ENCODE peak calls at places on chromosomes 7 and 10, in eight cellular contexts. One of them, this sample, is unnamed.

GRCh38 chr10:115417585-115418265 is 324.6 kb downstream of the ATRNL1 start:
- DNase-seq in RWPE2: no peak
- DNase-seq in fibroblast of lung: peak; percentile 44
- DNase-seq in SJCRH30: peak; percentile 47
- DNase-seq in IMR-90: peak; percentile 37
- DNase-seq in aorta: peak; percentile 18
- DNase-seq in GM23338: peak; percentile 89
- DNase-seq in lung: no peak
- DNase-seq in this sample: peak; percentile 20

GRCh38 chr7:3598855-3599254 is 297.8 kb downstream of the SDK1 start:
- DNase-seq in fibroblast of lung: no peak
- DNase-seq in SJCRH30: no peak
- DNase-seq in GM23338: no peak
- DNase-seq in lung: no peak
- DNase-seq in aorta: no peak
- DNase-seq in IMR-90: no peak
- DNase-seq in RWPE2: no peak
- DNase-seq in this sample: no peak

GRCh38 chr7:4856336-4857056 is 5.3 kb downstream of the PAPOLB start:
- DNase-seq in IMR-90: no peak
- DNase-seq in GM23338: no peak
- DNase-seq in RWPE2: no peak
- DNase-seq in aorta: no peak
- DNase-seq in fibroblast of lung: no peak
- DNase-seq in SJCRH30: no peak
- DNase-seq in lung: no peak
- DNase-seq in this sample: no peak

GRCh38 chr7:5234852-5235831 is 45.1 kb downstream of the WIPI2 start:
- DNase-seq in IMR-90: peak; percentile 16
- DNase-seq in fibroblast of lung: peak; percentile 32
- DNase-seq in RWPE2: no peak
- DNase-seq in SJCRH30: no peak
- DNase-seq in lung: no peak
- DNase-seq in aorta: no peak
- DNase-seq in GM23338: no peak
- DNase-seq in this sample: peak; percentile 38

GRCh38 chr10:44293842-44294241 is 91.1 kb downstream of the CXCL12 start:
- DNase-seq in aorta: peak; percentile 76
- DNase-seq in fibroblast of lung: peak; percentile 85
- DNase-seq in GM23338: no peak
- DNase-seq in SJCRH30: no peak
- DNase-seq in RWPE2: no peak
- DNase-seq in lung: peak; percentile 81
- DNase-seq in IMR-90: peak; percentile 92
- DNase-seq in this sample: no peak

GRCh38 chr10:12484945-12485805 is 135.8 kb downstream of the CAMK1D start:
- DNase-seq in aorta: peak; percentile 76
- DNase-seq in fibroblast of lung: no peak
- DNase-seq in IMR-90: no peak
- DNase-seq in SJCRH30: no peak
- DNase-seq in RWPE2: no peak
- DNase-seq in lung: no peak
- DNase-seq in GM23338: peak; percentile 41
- DNase-seq in this sample: no peak

GRCh38 chr7:81846398-81846797 is 76.6 kb upstream of the HGF start:
- DNase-seq in fibroblast of lung: peak; percentile 40
- DNase-seq in GM23338: no peak
- DNase-seq in IMR-90: peak; percentile 74
- DNase-seq in lung: no peak
- DNase-seq in RWPE2: no peak
- DNase-seq in SJCRH30: no peak
- DNase-seq in aorta: peak; percentile 41
- DNase-seq in this sample: peak; percentile 80

GRCh38 chr7:45927724-45928123 is 6.7 kb upstream of the IGFBP3 start:
- DNase-seq in fibroblast of lung: no peak
- DNase-seq in IMR-90: no peak
- DNase-seq in RWPE2: no peak
- DNase-seq in lung: no peak
- DNase-seq in aorta: no peak
- DNase-seq in SJCRH30: no peak
- DNase-seq in GM23338: no peak
- DNase-seq in this sample: no peak

GRCh38 chr10:84308481-84309304 is 19.7 kb upstream of the CCSER2 start:
- DNase-seq in RWPE2: no peak
- DNase-seq in SJCRH30: no peak
- DNase-seq in IMR-90: peak; percentile 92
- DNase-seq in fibroblast of lung: peak; percentile 91
- DNase-seq in lung: no peak
- DNase-seq in aorta: peak; percentile 65
- DNase-seq in GM23338: no peak
- DNase-seq in this sample: peak; percentile 35

GRCh38 chr10:10591682-10592412 is 425.8 kb upstream of the CELF2 start:
- DNase-seq in GM23338: no peak
- DNase-seq in IMR-90: no peak
- DNase-seq in RWPE2: no peak
- DNase-seq in fibroblast of lung: no peak
- DNase-seq in SJCRH30: no peak
- DNase-seq in lung: no peak
- DNase-seq in aorta: no peak
- DNase-seq in this sample: no peak

GRCh38 chr10:62454696-62455451 is 80.7 kb downstream of the ZNF365 start:
- DNase-seq in GM23338: no peak
- DNase-seq in aorta: no peak
- DNase-seq in SJCRH30: peak; percentile 64
- DNase-seq in IMR-90: peak; percentile 56
- DNase-seq in RWPE2: no peak
- DNase-seq in lung: peak; percentile 31
- DNase-seq in fibroblast of lung: peak; percentile 91
- DNase-seq in this sample: peak; percentile 78

GRCh38 chr7:70599446-70600190 is 532.3 kb upstream of the GALNT17 start:
- DNase-seq in lung: no peak
- DNase-seq in IMR-90: no peak
- DNase-seq in RWPE2: no peak
- DNase-seq in aorta: no peak
- DNase-seq in fibroblast of lung: no peak
- DNase-seq in GM23338: peak; percentile 40
- DNase-seq in SJCRH30: no peak
- DNase-seq in this sample: no peak

GRCh38 chr7:16055263-16055976 is 365.9 kb downstream of the CRPPA start:
- DNase-seq in SJCRH30: no peak
- DNase-seq in IMR-90: no peak
- DNase-seq in lung: no peak
- DNase-seq in GM23338: no peak
- DNase-seq in fibroblast of lung: no peak
- DNase-seq in aorta: no peak
- DNase-seq in RWPE2: no peak
- DNase-seq in this sample: no peak

GRCh38 chr10:86535057-86535882 is 13.7 kb upstream of the WAPL start:
- DNase-seq in lung: peak; percentile 83
- DNase-seq in GM23338: peak; percentile 86
- DNase-seq in IMR-90: no peak
- DNase-seq in SJCRH30: no peak
- DNase-seq in RWPE2: no peak
- DNase-seq in aorta: peak; percentile 82
- DNase-seq in fibroblast of lung: peak; percentile 23
- DNase-seq in this sample: peak; percentile 75

GRCh38 chr7:22223841-22224240 is 133.1 kb downstream of the RAPGEF5 start:
- DNase-seq in lung: no peak
- DNase-seq in IMR-90: no peak
- DNase-seq in SJCRH30: no peak
- DNase-seq in GM23338: no peak
- DNase-seq in fibroblast of lung: peak; percentile 25
- DNase-seq in aorta: no peak
- DNase-seq in RWPE2: no peak
- DNase-seq in this sample: no peak

GRCh38 chr10:120931423-120931822 is 80.3 kb downstream of the WDR11 start:
- DNase-seq in fibroblast of lung: no peak
- DNase-seq in GM23338: no peak
- DNase-seq in aorta: no peak
- DNase-seq in SJCRH30: no peak
- DNase-seq in lung: no peak
- DNase-seq in RWPE2: no peak
- DNase-seq in IMR-90: no peak
- DNase-seq in this sample: no peak

GRCh38 chr7:66306243-66306642 is 101.1 kb downstream of the TPST1 start:
- DNase-seq in lung: peak; percentile 32
- DNase-seq in RWPE2: no peak
- DNase-seq in aorta: no peak
- DNase-seq in fibroblast of lung: peak; percentile 39
- DNase-seq in GM23338: no peak
- DNase-seq in IMR-90: peak; percentile 15
- DNase-seq in SJCRH30: no peak
- DNase-seq in this sample: no peak

GRCh38 chr10:8278099-8278498 is 223.6 kb downstream of the GATA3 start:
- DNase-seq in GM23338: no peak
- DNase-seq in IMR-90: no peak
- DNase-seq in aorta: no peak
- DNase-seq in SJCRH30: no peak
- DNase-seq in lung: no peak
- DNase-seq in fibroblast of lung: no peak
- DNase-seq in RWPE2: no peak
- DNase-seq in this sample: no peak

GRCh38 chr10:48470893-48471805 is 133.7 kb downstream of the ARHGAP22 start:
- DNase-seq in GM23338: no peak
- DNase-seq in SJCRH30: no peak
- DNase-seq in RWPE2: peak; percentile 83
- DNase-seq in IMR-90: peak; percentile 68
- DNase-seq in fibroblast of lung: peak; percentile 63
- DNase-seq in aorta: no peak
- DNase-seq in lung: no peak
- DNase-seq in this sample: peak; percentile 56

GRCh38 chr10:22022257-22023051 is 18.9 kb upstream of the DNAJC1 start:
- DNase-seq in SJCRH30: no peak
- DNase-seq in RWPE2: no peak
- DNase-seq in aorta: no peak
- DNase-seq in IMR-90: no peak
- DNase-seq in fibroblast of lung: no peak
- DNase-seq in lung: peak; percentile 39
- DNase-seq in GM23338: no peak
- DNase-seq in this sample: no peak

GRCh38 chr10:21329995-21330627 is 195.4 kb downstream of the SKIDA1 start:
- DNase-seq in RWPE2: no peak
- DNase-seq in GM23338: no peak
- DNase-seq in IMR-90: peak; percentile 92
- DNase-seq in aorta: peak; percentile 61
- DNase-seq in lung: peak; percentile 57
- DNase-seq in fibroblast of lung: peak; percentile 85
- DNase-seq in SJCRH30: peak; percentile 40
- DNase-seq in this sample: peak; percentile 89

GRCh38 chr10:114905450-114905849 is 32.5 kb upstream of the TRUB1 start:
- DNase-seq in IMR-90: peak; percentile 16
- DNase-seq in aorta: no peak
- DNase-seq in lung: no peak
- DNase-seq in SJCRH30: no peak
- DNase-seq in RWPE2: no peak
- DNase-seq in GM23338: no peak
- DNase-seq in fibroblast of lung: peak; percentile 86
- DNase-seq in this sample: peak; percentile 22

GRCh38 chr7:143383642-143383957 is 2.5 kb downstream of the ZYX start:
- DNase-seq in lung: no peak
- DNase-seq in fibroblast of lung: no peak
- DNase-seq in IMR-90: no peak
- DNase-seq in aorta: no peak
- DNase-seq in RWPE2: no peak
- DNase-seq in GM23338: no peak
- DNase-seq in SJCRH30: no peak
- DNase-seq in this sample: peak; percentile 20

GRCh38 chr7:101173752-101174244 is 6.3 kb downstream of the NAT16 start:
- DNase-seq in lung: peak; percentile 34
- DNase-seq in fibroblast of lung: no peak
- DNase-seq in SJCRH30: no peak
- DNase-seq in RWPE2: no peak
- DNase-seq in IMR-90: no peak
- DNase-seq in aorta: no peak
- DNase-seq in GM23338: peak; percentile 91
- DNase-seq in this sample: peak; percentile 78

GRCh38 chr7:76191783-76192240 is 9.9 kb upstream of the SRRM3 start:
- DNase-seq in RWPE2: no peak
- DNase-seq in aorta: no peak
- DNase-seq in lung: no peak
- DNase-seq in SJCRH30: peak; percentile 58
- DNase-seq in IMR-90: peak; percentile 49
- DNase-seq in GM23338: peak; percentile 93
- DNase-seq in fibroblast of lung: peak; percentile 45
- DNase-seq in this sample: peak; percentile 35

DNA sequence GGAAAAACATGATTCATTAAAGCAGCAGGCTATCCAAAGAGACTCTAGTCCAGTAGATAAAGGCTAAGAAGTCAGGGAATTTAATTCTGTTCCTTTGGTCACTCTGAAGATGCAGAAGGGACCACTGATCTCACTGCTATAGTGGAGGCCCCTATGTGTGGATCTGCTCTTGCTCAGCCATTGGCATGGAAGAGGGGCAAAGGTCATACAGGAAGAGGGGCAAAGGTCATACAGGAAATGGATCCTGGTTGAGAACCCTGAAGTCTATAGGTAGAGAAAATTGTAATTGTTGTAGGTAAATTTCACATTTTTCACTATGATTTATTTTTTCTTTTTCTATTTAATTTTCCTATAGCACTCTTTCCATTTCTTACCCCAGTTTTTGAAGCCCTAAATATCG is 21.6 kb downstream of the OR2AE1 start:
- DNase-seq in lung: no peak
- DNase-seq in IMR-90: no peak
- DNase-seq in RWPE2: no peak
- DNase-seq in fibroblast of lung: no peak
- DNase-seq in GM23338: no peak
- DNase-seq in SJCRH30: no peak
- DNase-seq in aorta: no peak
- DNase-seq in this sample: no peak
- H3K27me3 ChIP-seq in lung: no peaks in the 10 kb centered on the region
- H3K27me3 ChIP-seq in IMR-90: no peaks in the 10 kb centered on the region
- H3K27me3 ChIP-seq in RWPE2: no peaks in the 10 kb centered on the region
- H3K27me3 ChIP-seq in fibroblast of lung: peaks cover 10% of the 10 kb centered on the region
- H3K27me3 ChIP-seq in GM23338: no peaks in the 10 kb centered on the region
- H3K27me3 ChIP-seq in SJCRH30: no peaks in the 10 kb centered on the region
- H3K27me3 ChIP-seq in aorta: no peaks in the 10 kb centered on the region
- H3K27me3 ChIP-seq in this sample: peaks cover 38% of the 10 kb centered on the region

GRCh38 chr10:16717617-16718395 is 99.4 kb downstream of the RSU1 start:
- DNase-seq in GM23338: no peak
- DNase-seq in IMR-90: peak; percentile 76
- DNase-seq in fibroblast of lung: peak; percentile 81
- DNase-seq in aorta: no peak
- DNase-seq in lung: no peak
- DNase-seq in SJCRH30: no peak
- DNase-seq in RWPE2: no peak
- DNase-seq in this sample: peak; percentile 87
- H3K4me3 ChIP-seq in GM23338: no peak overlapping the region
- H3K4me3 ChIP-seq in IMR-90: no peak overlapping the region
- H3K4me3 ChIP-seq in fibroblast of lung: no peak overlapping the region
- H3K4me3 ChIP-seq in aorta: peak overlapping the region; percentile 6
- H3K4me3 ChIP-seq in lung: no peak overlapping the region
- H3K4me3 ChIP-seq in SJCRH30: no peak overlapping the region
- H3K4me3 ChIP-seq in RWPE2: no peak overlapping the region
- H3K4me3 ChIP-seq in this sample: peak overlapping the region; percentile 39

GRCh38 chr7:107180378-107180777 is 11.6 kb downstream of the HBP1 start:
- DNase-seq in SJCRH30: peak; percentile 57
- DNase-seq in RWPE2: no peak
- DNase-seq in IMR-90: peak; percentile 88
- DNase-seq in aorta: no peak
- DNase-seq in GM23338: no peak
- DNase-seq in fibroblast of lung: peak; percentile 69
- DNase-seq in lung: peak; percentile 41
- DNase-seq in this sample: peak; percentile 62
- H3K27me3 ChIP-seq in SJCRH30: no peaks in the 10 kb centered on the region
- H3K27me3 ChIP-seq in RWPE2: no peaks in the 10 kb centered on the region
- H3K27me3 ChIP-seq in IMR-90: no peaks in the 10 kb centered on the region
- H3K27me3 ChIP-seq in aorta: no peaks in the 10 kb centered on the region
- H3K27me3 ChIP-seq in GM23338: no peaks in the 10 kb centered on the region
- H3K27me3 ChIP-seq in fibroblast of lung: no peaks in the 10 kb centered on the region
- H3K27me3 ChIP-seq in lung: no peaks in the 10 kb centered on the region
- H3K27me3 ChIP-seq in this sample: no peaks in the 10 kb centered on the region

GRCh38 chr10:97321807-97322195 is 2.7 kb downstream of the FRAT1 start:
- DNase-seq in aorta: no peak
- DNase-seq in SJCRH30: peak; percentile 17
- DNase-seq in lung: no peak
- DNase-seq in IMR-90: no peak
- DNase-seq in GM23338: peak; percentile 62
- DNase-seq in RWPE2: no peak
- DNase-seq in fibroblast of lung: no peak
- DNase-seq in this sample: no peak
- H3K4me3 ChIP-seq in aorta: no peak overlapping the region
- H3K4me3 ChIP-seq in SJCRH30: peak overlapping the region; percentile 11
- H3K4me3 ChIP-seq in lung: no peak overlapping the region
- H3K4me3 ChIP-seq in IMR-90: no peak overlapping the region
- H3K4me3 ChIP-seq in GM23338: peak overlapping the region; percentile 86
- H3K4me3 ChIP-seq in RWPE2: no peak overlapping the region
- H3K4me3 ChIP-seq in fibroblast of lung: no peak overlapping the region
- H3K4me3 ChIP-seq in this sample: no peak overlapping the region